ENCODE peak calls at places on chromosome X, in five cellular contexts. X, E, R, L and S are unnamed samples.

GRCh38 chrX:124268099-124268498 is 64.4 kb upstream of the TEX13D start:
- DNase-seq in X (no peak), E (no peak), R (no peak), L (no peak), S (no peak)

GRCh38 chrX:41273638-41274037 is 60.3 kb upstream of the DDX3X start:
- DNase-seq in R (peak), X (no peak), E (no peak), L (no peak), S (no peak)

GRCh38 chrX:66616944-66617343 is 21.9 kb downstream of the EDA2R start:
- DNase-seq in R (no peak), L (no peak), X (no peak), E (no peak), S (no peak)

GRCh38 chrX:18886344-18887161 is 97.4 kb downstream of the PHKA2 start:
- DNase-seq in X (peak), R (peak), E (peak), L (peak), S (no peak)

GRCh38 chrX:138710311-138710791 is 1.2 kb downstream of the FGF13 start:
- DNase-seq in E (no peak), L (no peak), X (peak), R (no peak), S (no peak)

GRCh38 chrX:32289356-32289755 is 922.0 kb downstream of the DMD start:
- DNase-seq in X (no peak), L (no peak), R (no peak), E (no peak), S (no peak)

GRCh38 chrX:129759576-129760061 is 20.1 kb upstream of the SASH3 start:
- DNase-seq in E (peak), L (peak), R (peak), X (no peak), S (peak)

GRCh38 chrX:43500996-43501694 is 155.0 kb upstream of the MAOA start:
- DNase-seq in R (no peak), X (no peak), E (no peak), L (no peak), S (no peak)

GRCh38 chrX:39144965-39145364 is 343.7 kb downstream of the MID1IP1 start:
- DNase-seq in E (peak), X (no peak), L (no peak), R (no peak), S (no peak)

GRCh38 chrX:134718329-134719317 is 60.4 kb upstream of the PLAC1 start:
- DNase-seq in X (peak), R (peak), E (peak), L (peak), S (peak)

GRCh38 chrX:1894656-1895055 is 279.8 kb downstream of the ASMT start:
- DNase-seq in X (no peak), R (no peak), L (no peak), E (no peak), S (no peak)
- H3K4me3 ChIP-seq in X (no peak), R (no peak), L (no peak), E (no peak), S (no peak)

GRCh38 chrX:63755892-63756291 is 29.1 kb downstream of the ARHGEF9 start:
- DNase-seq in X (no peak), E (no peak), L (no peak), R (no peak), S (no peak)
- H3K4me3 ChIP-seq in X (no peak), E (no peak), L (peak), R (no peak), S (peak)

GRCh38 chrX:14936561-14936960 is 63.3 kb downstream of the MOSPD2 start:
- DNase-seq in X (peak), L (no peak), E (no peak), R (peak), S (no peak)

GRCh38 chrX:14927391-14927790 is 54.2 kb downstream of the MOSPD2 start:
- DNase-seq in L (no peak), X (peak), E (no peak), R (peak), S (no peak)

GRCh38 chrX:14926471-14926870 is 53.2 kb downstream of the MOSPD2 start:
- DNase-seq in X (no peak), L (no peak), E (no peak), R (no peak), S (no peak)

GRCh38 chrX:14934423-14934822 is 61.2 kb downstream of the MOSPD2 start:
- DNase-seq in E (no peak), R (no peak), L (no peak), X (no peak), S (no peak)

GRCh38 chrX:14932136-14932535 is 58.9 kb downstream of the MOSPD2 start:
- DNase-seq in X (no peak), R (no peak), L (no peak), E (no peak), S (no peak)
- H3K4me3 ChIP-seq in X (no peak), R (no peak), L (no peak), E (no peak), S (no peak)

GRCh38 chrX:87167841-87168240 is 349.8 kb upstream of the KLHL4 start:
- DNase-seq in E (no peak), X (no peak), R (no peak), L (no peak), S (no peak)
- H3K4me3 ChIP-seq in E (no peak), X (no peak), R (no peak), L (no peak), S (no peak)